ENCODE peak calls at places on chromosomes 5 and 9, in ten cellular contexts. L is heart right ventricle, N is sigmoid colon, Q is OCI-LY7, C is esophagus squamous epithelium, B is Peyer's patch, M is left ventricle myocardium inferior, E is colonic mucosa, O is lower lobe of right lung, J is breast epithelium. R is an unnamed sample. For H3K4me1, the result is how much of the 10 kb centered on the place peaks cover.

GRCh38 chr5:58366461-58366860 is 93.4 kb downstream of the PLK2 start:
- DNase-seq in Q (no peak), N (no peak), J (no peak), M (no peak), E (no peak), B (no peak), O (no peak), C (no peak), L (no peak), R (no peak)

GRCh38 chr5:18305288-18305899 is 671.1 kb downstream of the TAF11L14 start:
- DNase-seq in C (no peak), B (no peak), N (no peak), Q (peak), E (no peak), J (no peak), O (no peak), L (no peak), M (no peak), R (no peak)

GRCh38 chr9:76586555-76587314 is 127.8 kb downstream of the GCNT1 start:
- DNase-seq in E (peak), M (no peak), L (no peak), J (no peak), C (no peak), O (no peak), B (no peak), Q (no peak), N (no peak), R (no peak)

GRCh38 chr5:159133041-159133741 is 33.5 kb upstream of the EBF1 start:
- DNase-seq in Q (peak), N (no peak), B (no peak), C (no peak), E (no peak), J (no peak), M (no peak), L (no peak), O (no peak), R (peak)

GRCh38 chr5:153974131-153974812 is 64.4 kb downstream of the FAM114A2 start:
- DNase-seq in B (peak), M (no peak), J (no peak), E (no peak), Q (peak), C (no peak), L (no peak), O (no peak), N (no peak), R (no peak)

GRCh38 chr9:19788614-19789271 is at the start of gene SLC24A2:
- DNase-seq in E (no peak), C (no peak), N (no peak), B (no peak), M (no peak), L (no peak), O (no peak), Q (no peak), J (no peak), R (no peak)

GRCh38 chr5:33524476-33524875 is 83.7 kb downstream of the TARS1 start:
- DNase-seq in O (no peak), C (no peak), J (no peak), M (no peak), E (no peak), B (no peak), Q (no peak), L (no peak), N (no peak), R (peak)

GRCh38 chr9:22100626-22101025 is 91.5 kb upstream of the CDKN2B start:
- DNase-seq in B (no peak), C (no peak), L (no peak), N (no peak), J (no peak), E (no peak), O (no peak), M (no peak), Q (peak), R (no peak)

GRCh38 chr5:132822650-132823480 is 7.6 kb downstream of the SHROOM1 start:
- DNase-seq in N (no peak), B (no peak), L (peak), M (no peak), J (no peak), O (peak), E (no peak), C (no peak), Q (no peak), R (peak)

GRCh38 chr9:123696476-123696875 is 233.4 kb downstream of the DENND1A start:
- DNase-seq in E (no peak), O (no peak), C (no peak), Q (no peak), J (no peak), B (no peak), L (no peak), M (no peak), N (no peak), R (no peak)

GRCh38 chr9:5002811-5003210 is 17.7 kb downstream of the JAK2 start:
- DNase-seq in E (no peak), N (no peak), C (no peak), Q (no peak), L (no peak), O (no peak), M (no peak), J (no peak), B (no peak), R (no peak)

GRCh38 chr9:5263568-5264218 is 32.5 kb downstream of the INSL4 start:
- DNase-seq in E (no peak), B (no peak), O (no peak), M (no peak), J (no peak), Q (peak), L (no peak), C (no peak), N (no peak), R (peak)

GRCh38 chr5:120007619-120008018 is 378.3 kb downstream of the FAM170A start:
- DNase-seq in B (no peak), N (no peak), C (no peak), O (no peak), Q (no peak), J (no peak), E (no peak), L (no peak), M (no peak), R (no peak)

GRCh38 chr9:846852-847251 is 5.4 kb downstream of the DMRT1 start:
- DNase-seq in M (no peak), Q (no peak), E (no peak), J (no peak), C (no peak), B (no peak), L (no peak), O (no peak), N (no peak), R (peak)

GRCh38 chr5:121108725-121109124 is 644.6 kb downstream of the PRR16 start:
- DNase-seq in J (no peak), M (no peak), O (no peak), B (no peak), Q (no peak), L (peak), E (no peak), N (no peak), C (no peak), R (no peak)

GRCh38 chr9:121197135-121197534 is 4.5 kb downstream of the RAB14 start:
- DNase-seq in O (no peak), L (no peak), J (no peak), B (no peak), Q (no peak), N (no peak), M (no peak), E (no peak), C (no peak), R (no peak)
- TF ChIP-seq CTCF in O (no peak), L (no peak), J (peak), B (no peak), Q (peak), N (no peak), M (peak), E (no peak), C (peak), R (peak)

GRCh38 chr9:36902861-36903524 is 131.1 kb downstream of the PAX5 start:
- DNase-seq in B (no peak), Q (no peak), N (no peak), O (no peak), J (no peak), E (no peak), L (no peak), C (no peak), M (no peak), R (no peak)
- H3K4me1 ChIP-seq in B (under half), Q (under half), N (under half), O (under half), J (under half), E (under half), L (under half), C (under half), M (under half), R (under half)

GRCh38 chr5:137858954-137859353 is 8.7 kb upstream of the MYOT start:
- DNase-seq in Q (no peak), O (no peak), L (no peak), B (no peak), E (no peak), J (no peak), C (no peak), N (no peak), M (no peak), R (no peak)

GRCh38 chr5:137856201-137856600 is 11.5 kb upstream of the MYOT start:
- DNase-seq in B (no peak), L (no peak), N (no peak), M (no peak), Q (no peak), C (no peak), J (no peak), O (no peak), E (no peak), R (no peak)

GRCh38 chr5:137862251-137862650 is 5.4 kb upstream of the MYOT start:
- DNase-seq in N (no peak), B (no peak), Q (no peak), C (no peak), E (no peak), J (no peak), O (no peak), L (no peak), M (no peak), R (no peak)

GRCh38 chr5:137856916-137857862 is 10.5 kb upstream of the MYOT start:
- DNase-seq in M (no peak), N (no peak), O (no peak), Q (no peak), B (no peak), J (no peak), E (no peak), C (no peak), L (no peak), R (no peak)

GRCh38 chr5:137858223-137858916 is 9.3 kb upstream of the MYOT start:
- DNase-seq in L (no peak), C (no peak), O (no peak), M (no peak), E (no peak), Q (no peak), J (no peak), N (no peak), B (no peak), R (no peak)
- H3K27ac ChIP-seq in L (peak), C (no peak), O (no peak), M (peak), E (no peak), Q (no peak), J (peak), N (no peak), B (no peak), R (no peak)

GRCh38 chr9:34654317-34655083 is 2.5 kb downstream of the IL11RA start:
- DNase-seq in J (peak), M (peak), Q (no peak), N (peak), L (peak), C (no peak), O (no peak), B (no peak), E (peak), R (no peak)

GRCh38 chr9:34656992-34657391 is 5.0 kb downstream of the IL11RA start:
- DNase-seq in Q (no peak), O (no peak), N (no peak), C (no peak), B (no peak), M (no peak), E (no peak), J (no peak), L (no peak), R (no peak)

GRCh38 chr9:34659592-34660253 is 2.7 kb downstream of the CCL27 start:
- DNase-seq in B (no peak), E (peak), C (no peak), O (no peak), N (no peak), L (no peak), J (no peak), M (no peak), Q (peak), R (peak)

GRCh38 chr9:34655394-34655793 is 3.4 kb downstream of the IL11RA start:
- DNase-seq in C (no peak), L (no peak), O (no peak), E (no peak), M (no peak), Q (no peak), B (no peak), N (no peak), J (no peak), R (no peak)

DNA sequence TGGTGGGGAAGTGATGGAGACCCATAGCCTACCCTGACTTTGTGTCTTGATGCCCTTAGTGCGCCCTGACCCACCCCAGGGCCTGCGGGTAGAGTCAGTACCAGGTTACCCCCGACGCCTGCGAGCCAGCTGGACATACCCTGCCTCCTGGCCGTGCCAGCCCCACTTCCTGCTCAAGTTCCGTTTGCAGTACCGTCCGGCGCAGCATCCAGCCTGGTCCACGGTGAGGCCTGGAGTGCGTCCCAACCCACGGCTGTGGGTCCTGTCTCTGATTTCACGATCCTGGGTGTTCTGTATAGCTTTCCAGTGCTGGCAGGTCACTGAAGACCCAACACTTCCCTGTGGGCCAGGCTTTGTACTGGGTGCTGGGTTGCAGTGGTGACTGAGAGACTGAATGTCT is 4.0 kb downstream of the CCL27 start:
- DNase-seq in M (no peak), B (no peak), J (no peak), E (no peak), O (no peak), N (no peak), L (no peak), Q (no peak), C (no peak), R (no peak)
- TF ChIP-seq CTCF in M (no peak), B (no peak), J (no peak), E (no peak), O (no peak), N (no peak), L (no peak), Q (no peak), C (no peak), R (no peak)

GRCh38 chr5:157540707-157541451 is 34.7 kb downstream of the ADAM19 start:
- DNase-seq in J (no peak), Q (peak), B (peak), N (peak), C (peak), E (peak), O (peak), L (peak), M (peak), R (no peak)
- H3K4me1 ChIP-seq in J (under half), Q (under half), B (under half), N (under half), C (half or more), E (under half), O (half or more), L (half or more), M (half or more), R (under half)

GRCh38 chr5:104266161-104266560 is 703.6 kb upstream of the NUDT12 start:
- DNase-seq in M (no peak), N (no peak), B (no peak), C (no peak), E (no peak), J (no peak), O (no peak), Q (no peak), L (no peak), R (no peak)
- H3K27ac ChIP-seq in M (no peak), N (no peak), B (no peak), C (no peak), E (no peak), J (no peak), O (no peak), Q (no peak), L (no peak), R (no peak)

GRCh38 chr5:130871346-130872086 is 293.5 kb downstream of the HINT1 start:
- DNase-seq in C (no peak), E (peak), J (no peak), O (no peak), M (peak), Q (peak), L (peak), N (no peak), B (peak), R (no peak)
- TF ChIP-seq CTCF in C (peak), E (peak), J (peak), O (peak), M (peak), Q (peak), L (peak), N (peak), B (peak), R (peak)

GRCh38 chr5:107809201-107810034 is 138.7 kb upstream of the EFNA5 start:
- DNase-seq in Q (no peak), E (no peak), L (no peak), M (no peak), N (no peak), B (no peak), J (no peak), C (no peak), O (no peak), R (no peak)
- H3K4me1 ChIP-seq in Q (under half), E (under half), L (under half), M (under half), N (under half), B (under half), J (under half), C (under half), O (under half), R (under half)

R was measured in foreskin keratinocyte.